ENCODE peak calls at places on chromosomes 13 and 19, in five cellular contexts. One of them, this sample, is unnamed.

GRCh38 chr13:113814435-113814821 is 49.4 kb downstream of the GAS6 start:
- DNase-seq in foreskin fibroblast: no peak
- DNase-seq in cardiac fibroblast: peak; percentile 55
- DNase-seq in effector memory CD4-positive, alpha-beta T cell: no peak
- DNase-seq in astrocyte: peak; percentile 72
- DNase-seq in this sample: peak; percentile 33

GRCh38 chr13:35854286-35854685 is 276.9 kb downstream of the DCLK1 start:
- DNase-seq in foreskin fibroblast: no peak
- DNase-seq in cardiac fibroblast: no peak
- DNase-seq in effector memory CD4-positive, alpha-beta T cell: no peak
- DNase-seq in astrocyte: no peak
- DNase-seq in this sample: no peak

GRCh38 chr19:49436381-49437017 is 4.8 kb downstream of the SLC17A7 start:
- DNase-seq in astrocyte: no peak
- DNase-seq in effector memory CD4-positive, alpha-beta T cell: no peak
- DNase-seq in cardiac fibroblast: no peak
- DNase-seq in foreskin fibroblast: no peak
- DNase-seq in this sample: no peak

GRCh38 chr19:5113101-5113557 is 144.2 kb downstream of the KDM4B start:
- DNase-seq in foreskin fibroblast: peak; percentile 35
- DNase-seq in cardiac fibroblast: no peak
- DNase-seq in astrocyte: peak; percentile 74
- DNase-seq in effector memory CD4-positive, alpha-beta T cell: no peak
- DNase-seq in this sample: peak; percentile 16

GRCh38 chr13:43758834-43759233 is 27.9 kb downstream of the ENOX1 start:
- DNase-seq in foreskin fibroblast: no peak
- DNase-seq in cardiac fibroblast: no peak
- DNase-seq in effector memory CD4-positive, alpha-beta T cell: no peak
- DNase-seq in astrocyte: no peak
- DNase-seq in this sample: no peak

GRCh38 chr19:43316591-43317319 is 36.7 kb upstream of the CD177 start:
- DNase-seq in cardiac fibroblast: no peak
- DNase-seq in effector memory CD4-positive, alpha-beta T cell: no peak
- DNase-seq in astrocyte: peak; percentile 10
- DNase-seq in foreskin fibroblast: no peak
- DNase-seq in this sample: peak; percentile 30

GRCh38 chr19:6241680-6242079 is 38.1 kb downstream of the MLLT1 start:
- DNase-seq in cardiac fibroblast: no peak
- DNase-seq in astrocyte: no peak
- DNase-seq in foreskin fibroblast: no peak
- DNase-seq in effector memory CD4-positive, alpha-beta T cell: no peak
- DNase-seq in this sample: no peak

GRCh38 chr19:49637865-49638350 is 2.0 kb downstream of the RRAS start:
- DNase-seq in effector memory CD4-positive, alpha-beta T cell: no peak
- DNase-seq in foreskin fibroblast: peak; percentile 81
- DNase-seq in cardiac fibroblast: peak; percentile 92
- DNase-seq in astrocyte: peak; percentile 54
- DNase-seq in this sample: peak; percentile 84

GRCh38 chr13:71046360-71047079 is 820.5 kb downstream of the DACH1 start:
- DNase-seq in astrocyte: no peak
- DNase-seq in cardiac fibroblast: no peak
- DNase-seq in effector memory CD4-positive, alpha-beta T cell: no peak
- DNase-seq in foreskin fibroblast: no peak
- DNase-seq in this sample: no peak

GRCh38 chr13:110211735-110212134 is 95.2 kb downstream of the COL4A1 start:
- DNase-seq in astrocyte: no peak
- DNase-seq in cardiac fibroblast: no peak
- DNase-seq in foreskin fibroblast: no peak
- DNase-seq in effector memory CD4-positive, alpha-beta T cell: no peak
- DNase-seq in this sample: no peak

GRCh38 chr13:74869846-74870245 is 612.1 kb downstream of the TBC1D4 start:
- DNase-seq in effector memory CD4-positive, alpha-beta T cell: no peak
- DNase-seq in foreskin fibroblast: no peak
- DNase-seq in astrocyte: peak; percentile 18
- DNase-seq in cardiac fibroblast: peak; percentile 61
- DNase-seq in this sample: peak; percentile 29

GRCh38 chr19:50025794-50026549 is at the start of gene ZNF473:
- DNase-seq in effector memory CD4-positive, alpha-beta T cell: peak; percentile 92
- DNase-seq in astrocyte: peak; percentile 91
- DNase-seq in cardiac fibroblast: peak; percentile 97
- DNase-seq in foreskin fibroblast: peak; percentile 94
- DNase-seq in this sample: peak; percentile 97

GRCh38 chr13:84927442-84928169 is 871.6 kb downstream of the SLITRK6 start:
- DNase-seq in foreskin fibroblast: no peak
- DNase-seq in astrocyte: no peak
- DNase-seq in effector memory CD4-positive, alpha-beta T cell: no peak
- DNase-seq in cardiac fibroblast: no peak
- DNase-seq in this sample: no peak

GRCh38 chr19:1173160-1173844 is 766 bp downstream of the SBNO2 start:
- DNase-seq in foreskin fibroblast: no peak
- DNase-seq in astrocyte: no peak
- DNase-seq in effector memory CD4-positive, alpha-beta T cell: no peak
- DNase-seq in cardiac fibroblast: no peak
- DNase-seq in this sample: no peak

GRCh38 chr13:30704596-30704995 is 30.7 kb upstream of the ALOX5AP start:
- DNase-seq in astrocyte: no peak
- DNase-seq in cardiac fibroblast: no peak
- DNase-seq in effector memory CD4-positive, alpha-beta T cell: no peak
- DNase-seq in foreskin fibroblast: no peak
- DNase-seq in this sample: no peak

GRCh38 chr19:46101293-46101692 is 23.2 kb downstream of the IGFL3 start:
- DNase-seq in cardiac fibroblast: no peak
- DNase-seq in effector memory CD4-positive, alpha-beta T cell: no peak
- DNase-seq in foreskin fibroblast: no peak
- DNase-seq in astrocyte: no peak
- DNase-seq in this sample: no peak

GRCh38 chr19:53424968-53425597 is 6.7 kb upstream of the ZNF761 start:
- DNase-seq in foreskin fibroblast: peak; percentile 56
- DNase-seq in effector memory CD4-positive, alpha-beta T cell: peak; percentile 25
- DNase-seq in astrocyte: peak; percentile 29
- DNase-seq in cardiac fibroblast: peak; percentile 77
- DNase-seq in this sample: peak; percentile 77

GRCh38 chr19:12639901-12640613 is 26.5 kb downstream of the MAN2B1 start:
- DNase-seq in effector memory CD4-positive, alpha-beta T cell: peak; percentile 67
- DNase-seq in astrocyte: peak; percentile 59
- DNase-seq in cardiac fibroblast: peak; percentile 77
- DNase-seq in foreskin fibroblast: peak; percentile 78
- DNase-seq in this sample: peak; percentile 74
- H3K4me3 ChIP-seq in effector memory CD4-positive, alpha-beta T cell: peak overlapping the region; percentile 35
- H3K4me3 ChIP-seq in astrocyte: no peak overlapping the region
- H3K4me3 ChIP-seq in cardiac fibroblast: peak overlapping the region; percentile 2
- H3K4me3 ChIP-seq in foreskin fibroblast: no peak overlapping the region
- H3K4me3 ChIP-seq in this sample: peak overlapping the region; percentile 21

DNA sequence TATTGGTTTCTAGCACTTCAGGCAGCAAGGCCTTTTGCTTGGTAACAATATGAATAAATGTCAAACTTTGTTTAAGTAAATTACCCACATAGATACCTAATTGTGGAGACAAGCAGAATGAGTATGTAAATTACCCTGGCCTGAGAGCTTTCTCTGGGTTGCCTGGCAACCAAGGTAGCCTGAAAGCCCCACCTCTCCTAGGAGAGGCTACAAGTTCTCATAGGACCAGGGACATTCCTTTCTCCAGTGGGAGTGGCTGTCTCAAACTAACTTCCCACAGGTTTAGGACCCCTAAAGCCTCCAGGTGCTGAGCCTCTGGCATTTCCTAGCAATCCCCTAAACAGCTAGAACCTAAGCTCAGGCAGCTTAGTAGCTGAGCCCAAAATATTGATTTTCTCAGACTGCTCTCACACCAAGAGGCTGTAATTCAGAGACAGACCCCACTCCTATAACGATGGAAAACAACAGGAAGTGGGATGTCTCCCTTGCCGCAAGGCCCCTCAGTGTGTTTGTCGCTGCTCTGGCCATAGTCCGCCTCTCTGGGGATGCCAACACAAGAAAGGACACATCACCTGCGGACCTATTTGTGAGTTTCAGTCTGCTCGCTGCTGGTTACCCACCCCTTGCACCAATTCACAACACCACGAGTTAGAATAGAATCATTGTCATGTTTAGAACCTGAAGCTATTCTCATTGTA is 207.3 kb downstream of the DLEU7 start:
- DNase-seq in foreskin fibroblast: no peak
- DNase-seq in astrocyte: no peak
- DNase-seq in effector memory CD4-positive, alpha-beta T cell: no peak
- DNase-seq in cardiac fibroblast: peak; percentile 43
- DNase-seq in this sample: no peak
- H3K4me3 ChIP-seq in foreskin fibroblast: no peak overlapping the region
- H3K4me3 ChIP-seq in astrocyte: no peak overlapping the region
- H3K4me3 ChIP-seq in effector memory CD4-positive, alpha-beta T cell: no peak overlapping the region
- H3K4me3 ChIP-seq in cardiac fibroblast: no peak overlapping the region
- H3K4me3 ChIP-seq in this sample: no peak overlapping the region

DNA sequence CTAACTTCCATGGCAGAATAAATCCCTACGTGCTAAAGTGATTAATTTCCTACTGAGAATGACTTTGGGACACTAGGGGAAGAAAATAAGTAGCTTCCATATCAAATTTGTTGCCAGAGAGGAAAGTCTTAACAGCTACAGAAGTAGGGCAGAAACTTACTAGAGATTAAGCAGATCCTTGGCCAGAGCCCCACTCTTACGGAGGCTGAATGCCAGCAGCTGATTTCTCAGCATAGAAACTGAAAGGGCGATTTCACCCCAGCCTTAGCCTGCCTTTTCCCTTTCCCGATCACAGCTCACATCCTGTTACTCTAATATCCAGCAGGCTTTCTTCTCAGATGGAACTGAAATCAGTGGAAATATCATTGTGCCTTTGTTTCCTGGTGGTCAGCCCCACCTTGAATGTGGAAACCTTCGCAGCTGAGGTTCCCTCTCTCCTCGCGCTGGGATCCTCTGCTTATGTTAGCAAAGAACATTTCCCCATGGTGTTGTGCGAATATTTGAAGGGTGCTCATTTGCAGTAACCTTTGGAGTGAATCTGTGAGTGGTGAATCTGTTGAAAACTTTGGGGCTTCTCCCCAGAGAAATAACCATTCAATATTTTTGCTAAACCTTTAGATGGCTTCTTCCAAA is 8.4 kb downstream of the FAM124A start:
- DNase-seq in cardiac fibroblast: peak; percentile 86
- DNase-seq in astrocyte: peak; percentile 4
- DNase-seq in effector memory CD4-positive, alpha-beta T cell: no peak
- DNase-seq in foreskin fibroblast: peak; percentile 25
- DNase-seq in this sample: peak; percentile 83
- H3K4me3 ChIP-seq in cardiac fibroblast: no peak overlapping the region
- H3K4me3 ChIP-seq in astrocyte: no peak overlapping the region
- H3K4me3 ChIP-seq in effector memory CD4-positive, alpha-beta T cell: no peak overlapping the region
- H3K4me3 ChIP-seq in foreskin fibroblast: no peak overlapping the region
- H3K4me3 ChIP-seq in this sample: peak overlapping the region; percentile 35

GRCh38 chr19:40754611-40755247 is 3.7 kb downstream of the SNRPA start:
- DNase-seq in foreskin fibroblast: no peak
- DNase-seq in cardiac fibroblast: no peak
- DNase-seq in astrocyte: no peak
- DNase-seq in effector memory CD4-positive, alpha-beta T cell: no peak
- DNase-seq in this sample: peak; percentile 65
- H3K4me3 ChIP-seq in foreskin fibroblast: no peak overlapping the region
- H3K4me3 ChIP-seq in cardiac fibroblast: no peak overlapping the region
- H3K4me3 ChIP-seq in astrocyte: no peak overlapping the region
- H3K4me3 ChIP-seq in effector memory CD4-positive, alpha-beta T cell: peak overlapping the region; percentile 13
- H3K4me3 ChIP-seq in this sample: peak overlapping the region; percentile 37

DNA sequence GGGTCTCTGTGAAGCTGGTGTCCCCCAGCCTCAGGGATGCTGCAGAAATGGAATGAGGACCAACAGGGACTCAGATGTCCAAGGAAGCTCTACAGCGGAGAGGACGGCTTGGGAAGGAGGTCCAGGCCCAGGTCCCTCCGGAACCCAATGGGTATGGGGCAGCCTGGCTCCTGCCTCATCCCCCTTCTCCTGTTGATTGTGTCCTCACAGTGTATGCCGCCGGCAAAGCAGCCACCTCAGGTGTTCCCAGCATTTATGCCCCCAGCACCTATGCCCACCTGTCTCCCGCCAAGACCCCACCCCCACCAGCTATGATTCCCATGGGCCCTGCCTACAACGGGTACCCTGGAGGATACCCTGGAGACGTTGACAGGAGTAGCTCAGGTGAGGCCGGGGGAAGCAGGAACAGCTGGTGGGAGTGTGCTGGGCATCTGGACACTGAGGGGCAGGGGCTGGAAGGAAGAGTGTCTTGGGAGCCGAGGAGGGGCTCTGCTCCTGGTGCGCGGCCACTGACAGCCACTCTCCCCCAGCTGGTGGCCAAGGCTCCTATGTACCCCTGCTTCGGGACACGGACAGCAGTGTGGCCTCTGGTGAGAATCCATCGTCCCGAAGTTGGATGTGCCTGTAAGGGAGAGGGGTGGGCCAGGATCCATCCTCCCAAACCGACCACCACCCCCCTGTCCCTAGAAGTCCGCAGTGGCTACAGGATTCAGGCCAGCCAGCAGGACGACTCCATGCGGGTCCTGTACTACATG is 2.4 kb upstream of the USF2 start:
- DNase-seq in cardiac fibroblast: no peak
- DNase-seq in foreskin fibroblast: no peak
- DNase-seq in astrocyte: no peak
- DNase-seq in effector memory CD4-positive, alpha-beta T cell: no peak
- DNase-seq in this sample: no peak
- H3K4me3 ChIP-seq in cardiac fibroblast: peak overlapping the region; percentile 81
- H3K4me3 ChIP-seq in foreskin fibroblast: peak overlapping the region; percentile 78
- H3K4me3 ChIP-seq in astrocyte: peak overlapping the region; percentile 95
- H3K4me3 ChIP-seq in effector memory CD4-positive, alpha-beta T cell: no peak overlapping the region
- H3K4me3 ChIP-seq in this sample: peak overlapping the region; percentile 71

DNA sequence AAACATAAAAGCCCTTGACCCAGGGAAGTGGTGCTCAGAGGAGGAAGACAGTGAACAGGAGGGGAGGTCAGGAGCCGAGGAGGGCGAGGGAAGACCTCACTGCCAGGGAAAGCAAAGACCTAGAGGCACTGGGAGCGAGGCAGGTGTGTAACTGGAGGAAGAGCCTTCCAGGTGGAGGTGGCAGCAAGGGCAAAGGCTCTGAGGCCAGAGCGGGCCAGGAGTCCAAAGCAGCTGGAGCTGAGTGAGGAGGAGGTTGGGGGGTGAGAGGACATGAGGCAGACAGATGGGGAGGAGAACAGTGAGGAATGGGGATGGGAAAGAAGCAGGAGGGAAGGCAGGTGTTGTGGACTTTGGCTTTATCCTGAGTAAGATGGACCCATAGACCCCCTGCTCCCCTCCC is 3.7 kb downstream of the UPK1A start:
- DNase-seq in effector memory CD4-positive, alpha-beta T cell: no peak
- DNase-seq in foreskin fibroblast: no peak
- DNase-seq in cardiac fibroblast: no peak
- DNase-seq in astrocyte: no peak
- DNase-seq in this sample: no peak
- H3K4me3 ChIP-seq in effector memory CD4-positive, alpha-beta T cell: no peak overlapping the region
- H3K4me3 ChIP-seq in foreskin fibroblast: no peak overlapping the region
- H3K4me3 ChIP-seq in cardiac fibroblast: no peak overlapping the region
- H3K4me3 ChIP-seq in astrocyte: no peak overlapping the region
- H3K4me3 ChIP-seq in this sample: no peak overlapping the region

GRCh38 chr13:46401432-46401831 is 14.4 kb upstream of the RUBCNL start:
- DNase-seq in astrocyte: no peak
- DNase-seq in foreskin fibroblast: no peak
- DNase-seq in effector memory CD4-positive, alpha-beta T cell: no peak
- DNase-seq in cardiac fibroblast: no peak
- DNase-seq in this sample: no peak
- H3K4me3 ChIP-seq in astrocyte: no peak overlapping the region
- H3K4me3 ChIP-seq in foreskin fibroblast: no peak overlapping the region
- H3K4me3 ChIP-seq in effector memory CD4-positive, alpha-beta T cell: no peak overlapping the region
- H3K4me3 ChIP-seq in cardiac fibroblast: no peak overlapping the region
- H3K4me3 ChIP-seq in this sample: no peak overlapping the region